ENCODE peak calls at places on chromosomes 2 and 18, in six cellular contexts. I is HCT116, U is lower leg skin, L is Peyer's patch, W is sigmoid colon, N is stomach. E is an unnamed sample.

GRCh38 chr2:148643421-148643820 is 1.1 kb upstream of the EPC2 start:
- DNase-seq in I (no peak), U (no peak), L (no peak), W (no peak), N (no peak), E (no peak)

GRCh38 chr2:150567771-150568278 is 80.4 kb upstream of the RND3 start:
- DNase-seq in I (no peak), U (no peak), L (no peak), W (no peak), N (no peak), E (no peak)

GRCh38 chr2:65604246-65604645 is 171.8 kb upstream of the SPRED2 start:
- DNase-seq in I (no peak), U (no peak), L (no peak), W (no peak), N (no peak), E (no peak)

GRCh38 chr2:219129589-219129988 is 31.0 kb downstream of the NHEJ1 start:
- DNase-seq in I (no peak), U (no peak), L (no peak), W (no peak), N (no peak), E (no peak)

GRCh38 chr2:12201369-12201768 is 454.9 kb downstream of the LPIN1 start:
- DNase-seq in I (no peak), U (no peak), L (no peak), W (no peak), N (no peak), E (no peak)

GRCh38 chr2:39379643-39380524 is 57.2 kb downstream of the MAP4K3 start:
- DNase-seq in I (peak; percentile 12), U (no peak), L (no peak), W (no peak), N (no peak), E (no peak)

GRCh38 chr2:212451786-212452200 is 86.8 kb downstream of the ERBB4 start:
- DNase-seq in I (peak; percentile 19), U (no peak), L (no peak), W (no peak), N (no peak), E (no peak)

GRCh38 chr2:27581417-27582128 is 1.3 kb upstream of the ZNF512 start:
- DNase-seq in I (no peak), U (no peak), L (no peak), W (no peak), N (no peak), E (no peak)

GRCh38 chr18:53906681-53907080 is 317.8 kb downstream of the MBD2 start:
- DNase-seq in I (no peak), U (no peak), L (no peak), W (no peak), N (no peak), E (no peak)

GRCh38 chr18:21443776-21444464 is 156.6 kb downstream of the ESCO1 start:
- DNase-seq in I (no peak), U (no peak), L (no peak), W (no peak), N (no peak), E (no peak)

GRCh38 chr2:137000790-137001189 is 235.4 kb downstream of the THSD7B start:
- DNase-seq in I (no peak), U (no peak), L (no peak), W (no peak), N (no peak), E (no peak)

GRCh38 chr18:14971461-14972185 is 223.7 kb downstream of the ANKRD30B start:
- DNase-seq in I (no peak), U (peak; percentile 79), L (no peak), W (no peak), N (no peak), E (no peak)

GRCh38 chr18:7572837-7573236 is 5.7 kb downstream of the PTPRM start:
- DNase-seq in I (no peak), U (no peak), L (no peak), W (no peak), N (no peak), E (no peak)

GRCh38 chr2:200828104-200828503 is 16.4 kb downstream of the BZW1 start:
- DNase-seq in I (no peak), U (no peak), L (no peak), W (no peak), N (no peak), E (no peak)

GRCh38 chr2:127117603-127118002 is 10.6 kb upstream of the BIN1 start:
- DNase-seq in I (no peak), U (peak; percentile 48), L (no peak), W (peak; percentile 42), N (no peak), E (no peak)

GRCh38 chr18:73646772-73647171 is 500.9 kb downstream of the FBXO15 start:
- DNase-seq in I (no peak), U (no peak), L (no peak), W (no peak), N (no peak), E (no peak)

GRCh38 chr2:75560022-75560767 is 544 bp downstream of the EVA1A start:
- DNase-seq in I (no peak), U (peak; percentile 86), L (peak; percentile 45), W (no peak), N (no peak), E (peak; percentile 73)

GRCh38 chr2:222862068-222862914 is 1.5 kb downstream of the ACSL3 start:
- DNase-seq in I (no peak), U (no peak), L (no peak), W (no peak), N (no peak), E (no peak)

DNA sequence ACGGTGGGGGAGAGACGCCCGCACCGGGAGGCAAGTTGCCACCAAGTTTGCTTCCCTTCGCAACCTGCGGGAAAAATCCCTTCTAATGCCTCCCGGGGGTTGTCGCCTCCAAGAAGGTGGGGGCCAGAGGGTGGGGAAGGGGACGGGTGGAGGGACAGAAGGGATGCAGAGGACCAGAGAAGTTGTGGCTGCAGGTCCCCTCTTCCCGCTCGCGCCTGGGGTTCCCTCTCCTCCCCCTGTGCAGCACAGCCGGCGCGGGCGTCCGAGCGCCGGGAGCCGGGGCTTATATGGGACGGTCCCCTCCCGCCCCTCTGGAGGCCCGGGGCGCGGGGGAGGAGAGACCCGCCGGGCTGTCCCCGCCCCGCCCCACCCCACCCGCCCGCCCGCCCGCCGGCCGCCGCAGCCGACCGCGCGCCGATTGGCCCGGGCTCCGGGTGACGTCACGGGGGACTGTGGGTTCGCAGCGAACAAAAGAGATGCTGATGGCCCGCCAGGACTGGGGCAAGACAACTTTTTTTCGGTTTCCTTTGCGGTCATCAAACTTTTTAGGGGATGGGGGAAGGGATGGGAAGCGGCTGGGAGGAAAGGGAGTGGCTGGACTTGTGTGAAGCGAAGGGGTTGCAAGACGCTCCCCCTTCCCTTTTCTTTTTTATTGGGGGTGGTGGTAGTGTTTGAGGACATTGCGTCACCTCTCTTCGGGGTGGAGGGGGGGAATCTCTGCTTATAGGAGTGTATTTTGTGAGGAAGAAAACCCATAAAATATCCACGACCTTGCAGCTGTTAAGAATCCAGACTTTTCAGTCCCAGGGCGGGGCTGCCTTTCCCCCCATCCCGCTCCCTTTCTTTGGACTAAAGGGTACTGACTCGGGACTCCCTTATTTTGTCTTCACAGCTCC is at the start of gene FN1:
- DNase-seq in I (peak; percentile 10), U (peak; percentile 98), L (peak; percentile 86), W (peak; percentile 98), N (peak; percentile 77), E (peak; percentile 74)
- TF ChIP-seq POLR2A in I (no peak), U (no peak), L (no peak), W (peak; percentile 79), N (no peak), E (peak; percentile 38)

DNA sequence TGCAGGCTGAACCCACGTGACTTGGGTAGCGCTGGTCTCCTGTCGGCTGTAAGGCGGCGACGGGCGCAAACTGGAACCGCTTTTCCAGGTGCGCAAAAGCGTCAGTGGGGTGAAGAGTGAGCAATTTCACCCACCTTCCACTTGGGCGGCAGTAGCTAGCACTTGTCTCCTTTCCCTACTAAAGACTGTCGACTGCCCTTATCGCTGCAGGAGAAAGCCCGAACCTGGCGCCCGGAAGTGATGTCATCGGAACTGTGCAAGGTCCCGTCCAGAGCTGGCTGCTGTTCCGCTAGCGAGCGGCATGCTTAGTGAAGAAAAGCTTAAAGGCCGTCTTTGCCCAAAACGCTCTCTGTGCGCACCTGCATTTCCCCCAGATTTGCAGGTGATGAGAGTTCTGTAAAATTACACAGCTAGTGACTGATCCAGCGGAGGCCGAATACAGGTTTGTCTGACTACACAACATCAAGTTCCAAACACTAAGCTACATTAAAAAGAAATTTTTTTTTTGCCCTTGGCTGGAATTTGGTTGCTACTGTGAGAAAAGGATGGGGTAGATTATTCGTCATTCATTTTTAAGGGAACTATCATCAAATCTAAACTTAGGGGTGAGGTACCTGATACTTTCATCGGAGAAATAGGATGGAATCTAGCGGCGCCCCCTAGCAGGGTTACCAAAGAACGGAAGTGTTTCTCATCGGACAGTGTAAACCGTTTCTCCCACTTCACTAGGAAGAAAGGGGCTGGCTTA is at the start of gene OSGEPL1:
- DNase-seq in I (peak; percentile 96), U (peak; percentile 98), L (peak; percentile 98), W (peak; percentile 96), N (peak; percentile 94), E (peak; percentile 94)
- TF ChIP-seq POLR2A in I (peak; percentile 77), U (no peak), L (no peak), W (no peak), N (no peak), E (peak; percentile 61)

GRCh38 chr2:111116843-111117665 is 3.7 kb upstream of the BCL2L11 start:
- DNase-seq in I (peak; percentile 75), U (peak; percentile 92), L (peak; percentile 89), W (peak; percentile 81), N (peak; percentile 82), E (peak; percentile 84)
- TF ChIP-seq POLR2A in I (no peak), U (no peak), L (no peak), W (no peak), N (no peak), E (no peak)

GRCh38 chr2:60550984-60551240 is 2.5 kb downstream of the BCL11A start:
- DNase-seq in I (no peak), U (no peak), L (no peak), W (no peak), N (no peak), E (no peak)

GRCh38 chr2:60550151-60550983 is 3.1 kb downstream of the BCL11A start:
- DNase-seq in I (peak; percentile 50), U (peak; percentile 88), L (peak; percentile 92), W (peak; percentile 89), N (peak; percentile 79), E (peak; percentile 90)

GRCh38 chr2:60548844-60549243 is 4.6 kb downstream of the BCL11A start:
- DNase-seq in I (no peak), U (no peak), L (no peak), W (no peak), N (no peak), E (no peak)

GRCh38 chr2:60551241-60552095 is 2.0 kb downstream of the BCL11A start:
- DNase-seq in I (no peak), U (no peak), L (peak; percentile 69), W (peak; percentile 83), N (peak; percentile 55), E (peak; percentile 81)

DNA sequence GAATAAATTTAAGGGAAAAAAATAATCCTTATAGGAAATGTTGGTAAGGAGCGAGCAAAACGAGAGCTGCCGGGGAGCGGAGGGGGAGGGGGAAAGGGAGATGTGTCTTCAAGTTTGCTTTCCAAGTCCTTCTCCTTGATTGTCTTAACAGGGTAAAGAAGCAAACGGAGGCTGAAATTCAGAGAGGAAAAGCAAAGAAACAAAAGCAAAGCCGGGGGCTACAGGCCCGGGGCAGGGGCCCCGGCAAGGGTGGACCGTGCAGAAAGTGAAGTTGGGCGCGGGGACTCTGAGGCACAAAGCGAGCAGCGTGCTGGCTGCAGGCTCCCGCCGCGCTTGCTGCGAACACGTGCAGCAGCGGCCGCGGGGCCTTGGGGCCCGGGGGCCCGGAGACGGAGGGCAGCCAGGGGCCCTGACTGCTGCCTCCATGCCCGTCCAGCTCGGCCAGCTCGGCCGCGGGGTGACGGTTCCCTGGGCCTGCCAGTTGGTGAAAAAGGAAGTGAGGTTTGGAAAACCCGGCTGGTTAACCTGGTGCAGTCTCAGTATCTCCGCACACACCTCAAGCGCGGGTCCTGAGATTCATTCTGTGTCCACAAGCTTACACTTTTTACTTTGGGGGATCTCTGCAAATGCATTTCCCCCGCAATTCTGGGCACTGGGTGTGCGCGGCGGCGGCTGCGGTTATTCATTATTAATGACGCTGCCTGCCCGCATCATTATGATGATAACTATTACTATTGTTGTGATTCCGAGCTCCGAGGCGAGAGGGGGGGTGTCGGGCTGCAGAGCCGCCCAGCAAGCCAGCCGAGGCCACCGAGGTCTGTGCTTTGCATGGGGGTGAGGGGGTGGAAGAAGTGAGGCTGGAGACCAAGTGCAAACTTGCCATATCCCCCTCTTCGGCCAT is 4.0 kb downstream of the BCL11A start:
- DNase-seq in I (no peak), U (peak; percentile 85), L (peak; percentile 63), W (peak; percentile 65), N (no peak), E (peak; percentile 44)
- TF ChIP-seq POLR2A in I (no peak), U (no peak), L (no peak), W (no peak), N (no peak), E (no peak)